ENCODE peak calls at places on chromosomes 11 and 22, in six cellular contexts. J is mucosa of descending colon; P is CD8-positive, alpha-beta T cell; N is K562; R is AG10803; M is AG09309. B is an unnamed sample.
A peak's percentile ranks its signal among the peaks of the same experiment; 100 is the strongest.

GRCh38 chr22:47146391-47146790 is 383.9 kb downstream of the TBC1D22A start:
- DNase-seq in R (no peak), M (no peak), P (no peak), J (no peak), N (no peak), B (no peak)

GRCh38 chr11:134275534-134276395 is at the start of gene GLB1L3:
- DNase-seq in R (peak; percentile 6), M (no peak), N (peak; percentile 48), J (no peak), P (peak; percentile 77), B (peak; percentile 40)

GRCh38 chr22:19879248-19879575 is 24.5 kb upstream of the GNB1L start:
- DNase-seq in P (no peak), R (no peak), J (no peak), M (no peak), N (no peak), B (no peak)

GRCh38 chr11:68584991-68585524 is 99.3 kb upstream of the GAL start:
- DNase-seq in N (no peak), R (no peak), J (no peak), M (no peak), P (no peak), B (peak; percentile 97)

GRCh38 chr11:96664108-96664507 is 274.3 kb downstream of the JRKL start:
- DNase-seq in P (no peak), J (no peak), R (no peak), M (no peak), N (no peak), B (no peak)

GRCh38 chr22:38282397-38282796 is 9.6 kb upstream of the TMEM184B start:
- DNase-seq in M (no peak), R (no peak), N (no peak), J (no peak), P (no peak), B (peak; percentile 62)

GRCh38 chr22:25751174-25751581 is 9.2 kb downstream of the MYO18B start:
- DNase-seq in J (no peak), M (no peak), R (no peak), P (no peak), N (no peak), B (no peak)

GRCh38 chr22:28360846-28361424 is 318.7 kb downstream of the TTC28 start:
- DNase-seq in P (no peak), M (no peak), R (no peak), J (no peak), N (no peak), B (no peak)

GRCh38 chr11:1121343-1122331 is 36.1 kb upstream of the MUC5AC start:
- DNase-seq in R (no peak), P (no peak), J (no peak), N (no peak), M (no peak), B (no peak)

GRCh38 chr11:65391007-65391406 is 4.6 kb downstream of the FRMD8 start:
- DNase-seq in P (no peak), R (peak; percentile 49), N (no peak), J (peak; percentile 36), M (no peak), B (no peak)

GRCh38 chr11:8066911-8067455 is 14.0 kb upstream of the TUB start:
- DNase-seq in M (no peak), R (no peak), P (no peak), J (no peak), N (no peak), B (no peak)

GRCh38 chr11:47376543-47377371 is 1.6 kb downstream of the SPI1 start:
- DNase-seq in P (no peak), N (peak; percentile 79), R (no peak), J (peak; percentile 70), M (no peak), B (no peak)

GRCh38 chr11:40292636-40293585 is 1166.5 kb downstream of the LRRC4C start:
- DNase-seq in M (no peak), P (no peak), R (no peak), N (no peak), J (no peak), B (no peak)

GRCh38 chr11:88174627-88175003 is 628 bp downstream of the RAB38 start:
- DNase-seq in J (peak; percentile 75), N (no peak), R (peak; percentile 74), P (no peak), M (peak; percentile 76), B (peak; percentile 17)

GRCh38 chr22:37222440-37222971 is 10.2 kb upstream of the SSTR3 start:
- DNase-seq in N (no peak), P (peak; percentile 81), M (no peak), J (peak; percentile 71), R (no peak), B (no peak)

GRCh38 chr11:11605821-11606450 is 15.9 kb downstream of the GALNT18 start:
- DNase-seq in J (no peak), R (no peak), P (no peak), N (no peak), M (no peak), B (peak; percentile 61)

GRCh38 chr11:134452026-134452848 is 40.2 kb upstream of the B3GAT1 start:
- DNase-seq in P (no peak), R (no peak), N (no peak), M (no peak), J (no peak), B (no peak)

GRCh38 chr11:118771481-118772278 is 19.3 kb downstream of the DDX6 start:
- DNase-seq in M (no peak), P (no peak), N (no peak), J (no peak), R (no peak), B (no peak)

GRCh38 chr11:10828407-10828806 is 19.7 kb upstream of the EIF4G2 start:
- DNase-seq in P (no peak), M (no peak), J (no peak), N (no peak), R (no peak), B (no peak)

GRCh38 chr11:121035823-121036222 is 11.9 kb downstream of the TBCEL start:
- DNase-seq in M (no peak), R (peak; percentile 43), P (no peak), N (no peak), J (no peak), B (no peak)

GRCh38 chr22:33119044-33119443 is 60.9 kb upstream of the SYN3 start:
- DNase-seq in P (no peak), R (no peak), N (no peak), M (no peak), J (no peak), B (no peak)

GRCh38 chr11:66090288-66090687 is 20.2 kb downstream of the PACS1 start:
- DNase-seq in J (no peak), M (no peak), R (no peak), P (no peak), N (no peak), B (no peak)

GRCh38 chr11:123560001-123560400 is 94.4 kb downstream of the SCN3B start:
- DNase-seq in J (no peak), R (peak; percentile 93), P (peak; percentile 68), M (peak; percentile 84), N (no peak), B (peak; percentile 34)

DNA sequence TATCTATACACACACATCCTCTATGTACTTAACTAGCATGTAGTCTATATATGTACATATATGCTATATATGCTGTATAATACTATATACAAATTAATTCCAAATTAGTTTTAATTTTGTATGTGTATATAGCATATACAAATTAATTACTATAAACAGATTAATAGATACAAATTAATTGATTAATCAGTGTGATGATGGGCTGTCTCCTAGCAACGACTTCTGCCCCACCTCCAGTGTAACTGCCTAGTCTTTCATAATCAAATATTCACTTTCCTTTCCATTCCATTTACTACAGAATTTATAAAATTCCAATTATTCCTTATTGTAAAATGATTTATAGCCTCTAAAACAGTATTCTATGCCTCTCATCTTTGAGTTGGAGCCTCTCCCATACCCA is 1.0 kb downstream of the HBD start:
- DNase-seq in J (no peak), P (no peak), R (no peak), N (no peak), M (no peak), B (no peak)
- H3K4me3 ChIP-seq in J (no peak overlapping the region), P (no peak overlapping the region), R (no peak overlapping the region), N (no peak overlapping the region), M (no peak overlapping the region), B (no peak overlapping the region)

GRCh38 chr11:18050853-18051252 is 4.8 kb upstream of the TPH1 start:
- DNase-seq in R (no peak), J (no peak), P (no peak), M (no peak), N (no peak), B (no peak)

DNA sequence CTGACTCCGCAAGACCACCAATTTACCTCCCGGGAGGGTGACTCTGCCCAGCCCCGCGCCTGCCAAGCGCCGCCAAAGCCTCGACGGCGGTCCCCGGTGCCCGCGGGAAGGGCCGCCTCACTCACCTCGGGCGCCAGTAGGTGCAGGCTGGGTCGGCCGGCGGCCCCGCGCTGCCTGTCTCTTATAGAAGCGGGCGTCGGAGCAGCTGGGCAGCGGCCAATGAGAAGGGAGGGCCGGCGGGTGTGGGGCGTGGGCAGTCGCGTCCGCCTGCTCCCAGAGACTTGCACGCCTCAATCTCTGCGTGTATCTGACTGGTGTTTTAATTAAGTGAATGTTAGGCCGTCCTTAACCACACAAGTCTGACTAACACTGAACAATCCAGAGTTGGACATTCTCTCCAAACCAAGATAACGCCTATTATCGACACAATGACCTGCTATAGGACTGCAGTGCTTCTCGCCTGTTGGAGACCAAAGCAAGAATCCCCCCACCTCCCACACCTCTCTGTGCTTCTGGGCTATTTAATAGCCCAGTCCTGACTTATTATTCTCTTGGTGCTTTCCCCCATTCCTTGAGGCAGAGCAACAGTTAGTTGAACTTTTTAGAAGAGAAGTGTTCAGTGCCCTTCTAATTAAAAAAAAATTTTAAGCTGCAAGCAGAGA is at the start of gene TPH1:
- DNase-seq in J (peak; percentile 59), N (no peak), M (peak; percentile 4), P (no peak), R (peak; percentile 7), B (peak; percentile 19)
- H3K4me3 ChIP-seq in J (no peak within 1 kb of the TSS), N (no peak within 1 kb of the TSS), M (no peak within 1 kb of the TSS), P (no peak within 1 kb of the TSS), R (no peak within 1 kb of the TSS), B (no peak within 1 kb of the TSS)

GRCh38 chr22:36022162-36022561 is 6.5 kb downstream of the RBFOX2 start:
- DNase-seq in J (no peak), P (no peak), N (no peak), R (peak; percentile 61), M (no peak), B (peak; percentile 59)
- H3K4me3 ChIP-seq in J (no peak overlapping the region), P (no peak overlapping the region), N (no peak overlapping the region), R (no peak overlapping the region), M (no peak overlapping the region), B (no peak overlapping the region)

GRCh38 chr11:75561426-75562047 is 516 bp upstream of the SERPINH1 start:
- DNase-seq in M (no peak), P (no peak), J (no peak), R (no peak), N (no peak), B (no peak)
- H3K4me3 ChIP-seq in M (peak overlapping the region; percentile 96), P (peak overlapping the region; percentile 91), J (peak overlapping the region; percentile 82), R (peak overlapping the region; percentile 99), N (peak overlapping the region; percentile 64), B (peak overlapping the region; percentile 51)

GRCh38 chr11:3357302-3357701 is 21.6 kb downstream of the ZNF195 start:
- DNase-seq in M (no peak), N (no peak), R (no peak), J (no peak), P (no peak), B (no peak)

GRCh38 chr11:3357994-3358676 is 20.8 kb downstream of the ZNF195 start:
- DNase-seq in M (no peak), P (no peak), J (no peak), N (no peak), R (no peak), B (no peak)

GRCh38 chr11:3356858-3357257 is 22.1 kb downstream of the ZNF195 start:
- DNase-seq in R (no peak), M (no peak), P (no peak), N (no peak), J (no peak), B (no peak)

GRCh38 chr11:3359092-3359824 is 19.7 kb downstream of the ZNF195 start:
- DNase-seq in J (no peak), R (no peak), M (no peak), P (no peak), N (no peak), B (no peak)
- H3K4me3 ChIP-seq in J (no peak overlapping the region), R (no peak overlapping the region), M (no peak overlapping the region), P (no peak overlapping the region), N (no peak overlapping the region), B (no peak overlapping the region)